ENCODE peak calls at places on chromosomes 1 and 21, in nine cellular contexts. T is H1; J is spleen; P is neuronal stem cell; S is Peyer's patch; K is CD8-positive, alpha-beta memory T cell; N is right lobe of liver; Z is ovary; F is heart right ventricle. M is an unnamed sample. For H3K36me3, the result is how much of the 10 kb centered on the place peaks cover.

GRCh38 chr1:153750026-153750995 is 22.5 kb downstream of the INTS3 start:
- DNase-seq in J (no peak), Z (no peak), T (no peak), K (no peak), N (no peak), F (no peak), S (no peak), P (peak), M (no peak)

GRCh38 chr1:169160845-169161511 is 54.5 kb downstream of the ATP1B1 start:
- DNase-seq in Z (no peak), T (no peak), F (no peak), J (no peak), S (no peak), N (no peak), P (no peak), K (no peak), M (no peak)

GRCh38 chr1:33332357-33332789 is 11.5 kb upstream of the A3GALT2 start:
- DNase-seq in F (no peak), Z (no peak), P (no peak), K (no peak), N (no peak), S (no peak), J (no peak), T (no peak), M (no peak)

GRCh38 chr1:177368255-177368654 is 197.5 kb downstream of the BRINP2 start:
- DNase-seq in S (no peak), F (no peak), Z (no peak), J (no peak), P (no peak), K (no peak), T (no peak), N (no peak), M (no peak)

GRCh38 chr1:168801032-168801745 is 72.2 kb upstream of the DPT start:
- DNase-seq in F (no peak), N (peak), S (no peak), K (no peak), T (no peak), Z (no peak), P (no peak), J (no peak), M (no peak)

GRCh38 chr1:150352883-150353282 is 11.1 kb upstream of the RPRD2 start:
- DNase-seq in Z (no peak), N (no peak), P (no peak), J (no peak), T (peak), F (no peak), S (no peak), K (no peak), M (no peak)

GRCh38 chr1:111594128-111594693 is 25.4 kb upstream of the RAP1A start:
- DNase-seq in J (no peak), P (no peak), S (no peak), N (no peak), K (no peak), F (no peak), Z (no peak), T (no peak), M (no peak)

GRCh38 chr1:172630868-172631267 is 28.0 kb upstream of the FASLG start:
- DNase-seq in J (no peak), K (no peak), T (no peak), F (no peak), S (no peak), N (no peak), Z (no peak), P (no peak), M (no peak)

GRCh38 chr1:3306583-3307285 is 147.7 kb upstream of the ARHGEF16 start:
- DNase-seq in Z (no peak), N (no peak), P (no peak), K (no peak), T (no peak), F (no peak), J (no peak), S (no peak), M (no peak)

GRCh38 chr21:35648512-35648911 is 411.8 kb downstream of the SETD4 start:
- DNase-seq in F (no peak), T (no peak), S (no peak), J (no peak), K (no peak), N (peak), Z (no peak), P (no peak), M (no peak)

GRCh38 chr21:29174607-29175013 is 44.2 kb downstream of the MAP3K7CL start:
- DNase-seq in Z (no peak), K (no peak), S (no peak), T (no peak), N (no peak), P (no peak), J (no peak), F (no peak), M (no peak)

GRCh38 chr1:77031101-77031662 is 163.9 kb downstream of the ST6GALNAC5 start:
- DNase-seq in F (no peak), N (no peak), T (no peak), P (no peak), S (no peak), J (no peak), Z (no peak), K (no peak), M (no peak)

GRCh38 chr1:10756842-10757241 is 39.6 kb downstream of the CASZ1 start:
- DNase-seq in Z (no peak), K (no peak), P (no peak), J (no peak), N (no peak), T (no peak), S (no peak), F (no peak), M (no peak)

GRCh38 chr1:175834597-175834996 is 91.2 kb upstream of the TNR start:
- DNase-seq in P (no peak), Z (no peak), J (no peak), K (no peak), N (no peak), S (no peak), T (no peak), F (no peak), M (no peak)

GRCh38 chr1:165912638-165913037 is 85.2 kb downstream of the UCK2 start:
- DNase-seq in J (no peak), Z (no peak), N (peak), S (no peak), F (no peak), P (no peak), T (no peak), K (no peak), M (no peak)

GRCh38 chr1:51729824-51730284 is 113.0 kb downstream of the OSBPL9 start:
- DNase-seq in K (no peak), S (no peak), T (no peak), F (no peak), Z (peak), N (no peak), P (no peak), J (no peak), M (no peak)

GRCh38 chr21:33042812-33043211 is 17.1 kb downstream of the OLIG2 start:
- DNase-seq in T (no peak), S (no peak), K (no peak), P (no peak), Z (no peak), J (no peak), N (no peak), F (no peak), M (no peak)

GRCh38 chr1:168726311-168726710 is 2.7 kb downstream of the DPT start:
- DNase-seq in K (no peak), S (no peak), P (no peak), Z (peak), J (no peak), F (no peak), T (no peak), N (no peak), M (no peak)

GRCh38 chr1:56376188-56376984 is 203.0 kb downstream of the PLPP3 start:
- DNase-seq in T (peak), N (no peak), S (no peak), K (no peak), Z (peak), P (no peak), F (peak), J (no peak), M (no peak)

GRCh38 chr21:42112857-42113256 is 41.7 kb downstream of the UMODL1 start:
- DNase-seq in K (no peak), T (no peak), P (no peak), S (no peak), N (no peak), F (no peak), Z (no peak), J (no peak), M (no peak)

GRCh38 chr1:183218981-183219621 is 33.0 kb downstream of the LAMC2 start:
- DNase-seq in K (peak), J (peak), F (no peak), P (no peak), N (no peak), S (no peak), T (no peak), Z (peak), M (no peak)

GRCh38 chr21:32940079-32941014 is 85.4 kb upstream of the OLIG2 start:
- DNase-seq in T (no peak), P (peak), F (no peak), N (no peak), Z (no peak), J (no peak), K (peak), S (no peak), M (no peak)

GRCh38 chr1:221449801-221450470 is 292.0 kb downstream of the DUSP10 start:
- DNase-seq in J (no peak), K (no peak), Z (no peak), F (no peak), T (no peak), S (no peak), N (no peak), P (no peak), M (no peak)

GRCh38 chr21:35438643-35439404 is 389.7 kb upstream of the RUNX1 start:
- DNase-seq in J (no peak), F (no peak), S (no peak), T (no peak), K (no peak), N (no peak), Z (no peak), P (no peak), M (no peak)

GRCh38 chr1:89843279-89844121 is 22.7 kb downstream of the LRRC8D start:
- DNase-seq in Z (peak), J (peak), T (peak), N (peak), K (peak), F (peak), P (peak), S (peak), M (no peak)

GRCh38 chr1:45011837-45012638 is at the start of gene UROD:
- DNase-seq in Z (peak), J (peak), P (peak), K (peak), N (peak), F (peak), T (peak), S (peak), M (peak)

GRCh38 chr1:11838349-11839272 is 9.0 kb downstream of the NPPA start:
- DNase-seq in K (peak), N (peak), Z (peak), T (peak), F (peak), S (peak), J (peak), P (peak), M (peak)

GRCh38 chr1:2538872-2539271 is 8.8 kb upstream of the HES5 start:
- DNase-seq in N (no peak), T (no peak), F (no peak), J (no peak), P (no peak), S (no peak), Z (no peak), K (no peak), M (no peak)

GRCh38 chr1:160711528-160712311 is at the start of gene CD48:
- DNase-seq in K (peak), J (no peak), T (no peak), P (no peak), N (no peak), F (no peak), S (no peak), Z (no peak), M (no peak)

GRCh38 chr1:218463194-218464156 is 118.3 kb downstream of the TGFB2 start:
- DNase-seq in K (no peak), P (peak), T (no peak), J (no peak), N (peak), F (peak), S (no peak), Z (peak), M (no peak)

GRCh38 chr1:248670003-248670402 is 14.7 kb upstream of the OR2T27 start:
- DNase-seq in P (no peak), S (no peak), N (no peak), K (no peak), Z (no peak), F (no peak), T (no peak), J (no peak), M (no peak)

GRCh38 chr1:239761509-239761908 is 330.2 kb upstream of the FMN2 start:
- DNase-seq in T (no peak), J (no peak), N (no peak), Z (no peak), S (no peak), F (no peak), K (no peak), P (no peak), M (no peak)

GRCh38 chr1:231189683-231190270 is 27.9 kb downstream of the TRIM67 start:
- DNase-seq in K (no peak), J (peak), S (no peak), T (no peak), N (no peak), Z (no peak), F (no peak), P (no peak), M (no peak)

GRCh38 chr1:223233410-223234163 is 90.5 kb upstream of the TLR5 start:
- DNase-seq in K (no peak), N (peak), F (no peak), T (peak), P (no peak), Z (no peak), S (no peak), J (peak), M (no peak)

DNA sequence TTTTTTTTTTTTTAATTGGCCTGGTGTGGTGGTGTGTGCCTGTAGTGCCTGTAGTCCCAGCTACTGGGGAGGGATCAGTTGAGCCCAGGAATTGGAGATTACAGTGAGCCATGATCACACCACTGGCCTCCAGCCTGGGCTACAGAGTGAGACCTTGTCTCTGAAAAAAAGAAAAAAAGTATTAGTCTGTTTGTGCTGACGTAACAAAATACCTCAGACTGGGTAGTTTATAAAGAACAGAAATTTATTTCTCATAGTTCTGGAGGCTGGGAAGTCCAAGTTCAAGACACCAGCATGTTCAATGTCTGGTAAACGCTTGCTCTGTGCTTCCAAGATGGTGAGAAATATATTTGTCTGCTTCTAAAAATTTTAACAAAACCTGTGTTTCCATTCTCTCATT is 25.8 kb downstream of the TRAF5 start:
- DNase-seq in P (no peak), J (no peak), T (no peak), N (no peak), F (no peak), K (no peak), Z (no peak), S (no peak), M (no peak)
- H3K36me3 ChIP-seq in P (under half), J (under half), T (under half), N (under half), F (under half), K (under half), Z (under half), S (under half), M (under half)

GRCh38 chr1:63904826-63905225 is 131.0 kb downstream of the ROR1 start:
- DNase-seq in Z (no peak), K (no peak), P (no peak), F (no peak), T (no peak), S (no peak), J (no peak), N (no peak), M (no peak)
- H3K36me3 ChIP-seq in Z (under half), K (under half), P (under half), F (under half), T (under half), S (under half), J (under half), N (under half), M (under half)

GRCh38 chr1:28281608-28282425 is 22.5 kb downstream of the SESN2 start:
- DNase-seq in J (no peak), P (no peak), F (no peak), Z (no peak), N (peak), K (no peak), S (no peak), T (no peak), M (no peak)

GRCh38 chr1:28279721-28280120 is 20.4 kb downstream of the SESN2 start:
- DNase-seq in S (no peak), N (no peak), T (no peak), F (no peak), P (no peak), Z (no peak), J (no peak), K (no peak), M (no peak)

GRCh38 chr1:28282426-28283407 is 23.4 kb downstream of the SESN2 start:
- DNase-seq in N (peak), K (no peak), Z (no peak), S (no peak), J (no peak), P (no peak), T (no peak), F (no peak), M (no peak)

GRCh38 chr1:28280501-28280900 is 21.2 kb downstream of the SESN2 start:
- DNase-seq in K (peak), N (peak), J (no peak), T (no peak), S (no peak), Z (no peak), P (no peak), F (no peak), M (no peak)

GRCh38 chr1:28280961-28281360 is 21.6 kb downstream of the SESN2 start:
- DNase-seq in F (no peak), Z (no peak), T (no peak), S (no peak), J (no peak), K (no peak), P (no peak), N (no peak), M (no peak)
- H3K36me3 ChIP-seq in F (under half), Z (under half), T (half or more), S (under half), J (under half), K (under half), P (under half), N (under half), M (under half)

GRCh38 chr1:67420835-67421492 is 9.2 kb downstream of the SERBP1 start:
- DNase-seq in J (no peak), Z (no peak), S (no peak), F (no peak), K (no peak), T (no peak), N (no peak), P (no peak), M (no peak)
- H3K36me3 ChIP-seq in J (under half), Z (under half), S (under half), F (under half), K (half or more), T (half or more), N (under half), P (under half), M (under half)

GRCh38 chr1:46654012-46654411 is 14.2 kb downstream of the ATPAF1 start:
- DNase-seq in S (no peak), P (no peak), Z (no peak), K (no peak), T (no peak), F (no peak), J (no peak), N (no peak), M (no peak)
- H3K36me3 ChIP-seq in S (under half), P (under half), Z (under half), K (under half), T (half or more), F (under half), J (under half), N (under half), M (under half)

GRCh38 chr1:243269461-243269801 is 13.6 kb downstream of the SDCCAG8 start:
- DNase-seq in J (no peak), F (no peak), N (no peak), S (no peak), P (no peak), T (no peak), K (no peak), Z (no peak), M (no peak)

GRCh38 chr1:243271990-243272389 is 16.1 kb downstream of the SDCCAG8 start:
- DNase-seq in N (no peak), J (no peak), P (no peak), T (no peak), K (no peak), Z (no peak), F (no peak), S (no peak), M (no peak)

GRCh38 chr1:243275316-243275715 is 19.5 kb downstream of the SDCCAG8 start:
- DNase-seq in J (no peak), P (no peak), Z (no peak), S (no peak), T (no peak), N (no peak), F (no peak), K (no peak), M (no peak)

GRCh38 chr1:243270097-243270864 is 14.4 kb downstream of the SDCCAG8 start:
- DNase-seq in K (no peak), T (no peak), J (no peak), F (no peak), S (no peak), P (no peak), Z (no peak), N (no peak), M (no peak)

DNA sequence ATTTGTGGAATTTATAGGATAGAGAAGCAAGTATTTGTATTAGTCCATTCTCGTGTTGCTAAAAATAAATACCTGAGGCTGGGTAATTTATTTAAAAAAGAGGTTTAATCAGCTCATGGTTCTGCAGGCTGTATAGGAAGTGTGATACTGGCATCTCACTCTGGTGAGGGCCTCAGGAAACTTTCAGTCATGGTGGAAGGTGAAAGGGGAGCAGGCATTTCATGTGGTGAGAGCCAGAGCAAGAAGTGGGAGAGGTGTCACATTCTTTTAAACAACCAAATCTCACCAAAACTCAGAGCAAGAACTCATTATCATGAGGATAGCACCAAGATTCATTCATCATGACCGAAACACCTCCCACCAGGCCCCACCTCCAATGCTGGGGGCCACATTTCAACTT is 18.1 kb downstream of the SDCCAG8 start:
- DNase-seq in N (no peak), K (no peak), P (no peak), Z (no peak), F (no peak), J (no peak), S (no peak), T (no peak), M (no peak)
- H3K36me3 ChIP-seq in N (under half), K (under half), P (under half), Z (under half), F (under half), J (under half), S (under half), T (under half), M (under half)

M was measured in iPS DF 6.9.